ENCODE peak calls at places on chromosomes 2 and 18, in four cellular contexts. L is HTR-8/SVneo; N is KBM-7; Z is stimulated activated CD8-positive, alpha-beta memory T cell treated with anti-CD3 and anti-CD28 coated beads, Interleukin-7, amount 100 ng/mL, for 1 hour. F is an unnamed sample.

GRCh38 chr2:240952496-240953246 is 45.7 kb upstream of the SNED1 start:
- DNase-seq in N (no peak), L (no peak), Z (no peak), F (no peak)

GRCh38 chr2:159427048-159427447 is 140.5 kb upstream of the WDSUB1 start:
- DNase-seq in Z (no peak), L (no peak), N (no peak), F (no peak)

GRCh38 chr2:236689393-236689700 is 119.7 kb downstream of the ACKR3 start:
- DNase-seq in N (no peak), L (no peak), Z (no peak), F (no peak)

GRCh38 chr18:41871229-41872000 is 83.6 kb upstream of the PIK3C3 start:
- DNase-seq in Z (no peak), N (no peak), L (no peak), F (no peak)

GRCh38 chr2:150621800-150622199 is 134.3 kb upstream of the RND3 start:
- DNase-seq in Z (no peak), N (no peak), L (peak; percentile 51), F (no peak)

GRCh38 chr2:39725401-39725800 is 53.7 kb downstream of the THUMPD2 start:
- DNase-seq in N (no peak), L (no peak), Z (no peak), F (no peak)

GRCh38 chr2:44833123-44834069 is 108.1 kb upstream of the SIX3 start:
- DNase-seq in N (no peak), Z (no peak), L (peak; percentile 14), F (no peak)

GRCh38 chr2:69297216-69297615 is 89.8 kb downstream of the GFPT1 start:
- DNase-seq in L (no peak), N (no peak), Z (no peak), F (no peak)

GRCh38 chr2:37766087-37766486 is 94.6 kb upstream of the CDC42EP3 start:
- DNase-seq in L (no peak), N (no peak), Z (no peak), F (no peak)

GRCh38 chr2:9311488-9311887 is 104.9 kb downstream of the ASAP2 start:
- DNase-seq in L (peak; percentile 37), Z (no peak), N (no peak), F (no peak)

GRCh38 chr2:73827018-73827417 is 1.7 kb upstream of the STAMBP start:
- DNase-seq in N (peak; percentile 67), L (peak; percentile 41), Z (no peak), F (peak; percentile 90)

GRCh38 chr18:13454363-13455150 is 236.0 kb downstream of the LDLRAD4 start:
- DNase-seq in L (no peak), Z (no peak), N (no peak), F (no peak)

GRCh38 chr18:68735498-68736343 is 20.8 kb upstream of the TMX3 start:
- DNase-seq in N (peak; percentile 54), L (peak; percentile 45), Z (no peak), F (peak; percentile 76)

GRCh38 chr2:1728821-1729220 is 15.5 kb downstream of the PXDN start:
- DNase-seq in Z (no peak), N (no peak), L (no peak), F (no peak)

GRCh38 chr2:96404446-96405373 is 69.1 kb downstream of the NCAPH start:
- DNase-seq in L (no peak), Z (no peak), N (no peak), F (no peak)

GRCh38 chr2:24492283-24493272 is 1.5 kb downstream of the NCOA1 start:
- DNase-seq in N (peak; percentile 43), Z (no peak), L (no peak), F (no peak)

GRCh38 chr2:99707592-99707991 is 217.8 kb upstream of the REV1 start:
- DNase-seq in L (no peak), N (no peak), Z (no peak), F (no peak)

GRCh38 chr2:175126661-175127060 is 41.3 kb downstream of the ATF2 start:
- DNase-seq in Z (no peak), L (no peak), N (no peak), F (no peak)